ENCODE peak calls at places on chromosomes 3 and 15, in five cellular contexts. Q, S, G, R and U are unnamed samples. For H3K4me1 and H3K36me3, the result is how much of the 10 kb centered on the place peaks cover.

GRCh38 chr15:33903661-33904060 is 64.6 kb upstream of the CHRM5 start:
- DNase-seq in G (no peak), S (no peak), R (no peak), Q (no peak), U (no peak)

GRCh38 chr15:70113304-70113700 is 15.6 kb upstream of the TLE3 start:
- DNase-seq in S (peak), Q (no peak), G (no peak), R (no peak), U (no peak)

GRCh38 chr3:176920806-176921205 is 276.5 kb downstream of the TBL1XR1 start:
- DNase-seq in Q (no peak), G (no peak), S (no peak), R (no peak), U (no peak)

GRCh38 chr3:187022403-187023029 is 92.2 kb downstream of the ST6GAL1 start:
- DNase-seq in G (no peak), R (no peak), Q (no peak), S (no peak), U (no peak)

GRCh38 chr3:170730071-170730812 is 139.8 kb downstream of the RPL22L1 start:
- DNase-seq in G (no peak), Q (peak), R (no peak), S (no peak), U (no peak)

GRCh38 chr3:195129644-195130492 is 141.1 kb downstream of the XXYLT1 start:
- DNase-seq in Q (no peak), R (no peak), S (no peak), G (no peak), U (no peak)

GRCh38 chr3:173599673-173600072 is 202.1 kb downstream of the NLGN1 start:
- DNase-seq in G (no peak), Q (no peak), S (no peak), R (no peak), U (no peak)

GRCh38 chr3:5006755-5007202 is 27.5 kb downstream of the BHLHE40 start:
- DNase-seq in G (no peak), Q (no peak), R (peak), S (peak), U (peak)

GRCh38 chr3:157491136-157491535 is 12.1 kb downstream of the VEPH1 start:
- DNase-seq in S (no peak), G (no peak), R (no peak), Q (no peak), U (no peak)

GRCh38 chr15:47404877-47405276 is 312.4 kb upstream of the SEMA6D start:
- DNase-seq in G (no peak), R (no peak), Q (no peak), S (no peak), U (no peak)

GRCh38 chr3:123584284-123584987 is 417 bp downstream of the HACD2 start:
- DNase-seq in R (peak), Q (no peak), S (no peak), G (peak), U (no peak)

GRCh38 chr3:123586131-123586530 is 1.3 kb upstream of the HACD2 start:
- DNase-seq in R (peak), S (peak), G (no peak), Q (peak), U (peak)

GRCh38 chr3:123584988-123585937 is at the start of gene HACD2:
- DNase-seq in R (peak), Q (peak), G (peak), S (peak), U (peak)

GRCh38 chr3:123583563-123583962 is 1.3 kb downstream of the HACD2 start:
- DNase-seq in S (no peak), R (no peak), Q (no peak), G (no peak), U (no peak)

GRCh38 chr3:123582315-123582714 is 2.5 kb downstream of the HACD2 start:
- DNase-seq in S (no peak), G (no peak), R (no peak), Q (no peak), U (no peak)
- H3K4me3 ChIP-seq in S (no peak), G (no peak), R (no peak), Q (no peak), U (no peak)

DNA sequence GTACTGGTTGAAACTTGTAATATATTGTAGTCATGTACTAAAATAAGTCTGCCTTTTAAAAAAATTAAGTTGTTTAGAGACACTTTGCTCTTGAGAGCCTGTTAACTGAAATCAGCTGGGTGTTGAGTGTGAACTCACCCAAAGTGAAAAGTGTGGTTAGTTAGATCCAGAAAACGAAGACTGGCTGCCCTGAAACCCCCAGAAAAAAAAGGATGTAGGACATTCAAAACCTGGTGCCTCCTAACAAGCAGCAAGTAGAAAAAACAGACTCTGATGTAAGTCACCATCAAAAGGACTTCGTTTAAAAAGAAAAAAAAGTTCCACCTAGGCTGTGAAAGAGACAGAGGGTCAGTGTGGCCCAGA is 40.8 kb downstream of the UMPS start:
- DNase-seq in S (no peak), R (no peak), Q (no peak), G (no peak), U (no peak)
- H3K4me1 ChIP-seq in S (under half), R (under half), Q (under half), G (under half), U (under half)

GRCh38 chr3:98801042-98801747 is 38.1 kb downstream of the ST3GAL6 start:
- DNase-seq in S (no peak), Q (no peak), G (no peak), R (no peak), U (no peak)
- H3K36me3 ChIP-seq in S (under half), Q (under half), G (under half), R (under half), U (under half)

DNA sequence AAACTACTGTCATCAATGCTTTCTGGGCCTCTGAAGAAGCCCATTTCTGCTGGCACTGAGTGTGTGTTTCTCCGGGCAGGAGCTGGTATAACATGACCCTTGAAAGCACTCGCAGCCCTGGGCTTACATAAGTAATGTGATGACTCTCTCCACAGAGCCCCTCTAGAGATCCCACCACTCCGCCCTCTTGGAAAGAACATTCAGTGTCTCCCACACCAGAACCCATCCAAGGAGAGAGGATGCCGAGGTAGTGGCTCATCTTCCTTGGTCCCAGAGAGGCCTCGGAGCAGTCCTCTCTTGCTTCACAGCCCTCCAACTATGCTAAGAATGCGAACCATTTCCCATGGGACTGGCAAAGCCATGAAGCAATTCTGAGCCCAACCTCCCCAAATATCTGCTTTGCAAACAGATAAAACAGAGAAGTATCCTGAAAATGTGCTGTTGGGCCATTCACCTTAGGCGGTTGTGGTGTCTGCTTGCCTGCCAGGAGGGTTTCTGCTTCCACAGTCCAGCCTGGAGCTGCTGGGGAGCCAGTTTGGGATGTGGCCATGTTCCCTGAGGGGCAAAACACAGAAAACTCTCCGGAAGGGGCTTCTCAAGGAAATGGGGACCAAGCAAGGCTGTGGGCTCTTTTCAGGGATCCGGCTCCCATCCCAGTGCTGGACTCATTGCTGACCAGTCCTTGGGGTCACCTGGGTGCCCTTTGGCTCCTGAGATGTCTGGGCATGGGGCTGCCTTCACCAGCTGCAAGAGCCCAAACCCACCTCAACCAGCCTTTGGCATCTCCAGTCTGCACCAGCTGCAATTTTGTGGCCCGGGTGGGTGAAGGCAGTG is 47.3 kb downstream of the AMOTL2 start:
- DNase-seq in G (peak), Q (no peak), R (no peak), S (no peak), U (no peak)
- H3K4me3 ChIP-seq in G (no peak), Q (no peak), R (no peak), S (no peak), U (no peak)

GRCh38 chr15:72491768-72492167 is 17.6 kb downstream of the ARIH1 start:
- DNase-seq in S (no peak), G (no peak), R (no peak), Q (no peak), U (no peak)

GRCh38 chr15:72489943-72490554 is 15.9 kb downstream of the ARIH1 start:
- DNase-seq in S (no peak), R (no peak), G (no peak), Q (no peak), U (no peak)

GRCh38 chr15:72486144-72486543 is 12.0 kb downstream of the ARIH1 start:
- DNase-seq in Q (no peak), S (no peak), G (no peak), R (no peak), U (no peak)

GRCh38 chr15:72487070-72487797 is 13.1 kb downstream of the ARIH1 start:
- DNase-seq in R (no peak), S (no peak), G (no peak), Q (no peak), U (no peak)

GRCh38 chr15:72488558-72488957 is 14.4 kb downstream of the ARIH1 start:
- DNase-seq in G (no peak), S (no peak), R (no peak), Q (no peak), U (no peak)
- H3K4me1 ChIP-seq in G (under half), S (under half), R (half or more), Q (under half), U (half or more)

GRCh38 chr3:49300595-49300994 is 23.6 kb upstream of the C3orf62 start:
- DNase-seq in G (no peak), Q (no peak), S (no peak), R (no peak), U (no peak)

GRCh38 chr3:49311283-49311682 is 28.6 kb downstream of the USP4 start:
- DNase-seq in G (no peak), S (no peak), R (no peak), Q (no peak), U (no peak)

GRCh38 chr3:49305608-49306007 is 28.6 kb upstream of the C3orf62 start:
- DNase-seq in R (no peak), Q (no peak), S (no peak), G (no peak), U (no peak)
- H3K36me3 ChIP-seq in R (under half), Q (under half), S (under half), G (half or more), U (under half)

GRCh38 chr3:116443096-116443793 is 2.0 kb downstream of the LSAMP start:
- DNase-seq in G (no peak), R (no peak), S (no peak), Q (no peak), U (no peak)

GRCh38 chr3:116444099-116444700 is 1.1 kb downstream of the LSAMP start:
- DNase-seq in S (no peak), Q (no peak), G (no peak), R (no peak), U (no peak)

GRCh38 chr3:116440196-116440595 is 5.1 kb downstream of the LSAMP start:
- DNase-seq in R (no peak), S (no peak), G (no peak), Q (no peak), U (no peak)

GRCh38 chr3:116441652-116442051 is 3.6 kb downstream of the LSAMP start:
- DNase-seq in G (no peak), Q (no peak), S (no peak), R (no peak), U (no peak)

DNA sequence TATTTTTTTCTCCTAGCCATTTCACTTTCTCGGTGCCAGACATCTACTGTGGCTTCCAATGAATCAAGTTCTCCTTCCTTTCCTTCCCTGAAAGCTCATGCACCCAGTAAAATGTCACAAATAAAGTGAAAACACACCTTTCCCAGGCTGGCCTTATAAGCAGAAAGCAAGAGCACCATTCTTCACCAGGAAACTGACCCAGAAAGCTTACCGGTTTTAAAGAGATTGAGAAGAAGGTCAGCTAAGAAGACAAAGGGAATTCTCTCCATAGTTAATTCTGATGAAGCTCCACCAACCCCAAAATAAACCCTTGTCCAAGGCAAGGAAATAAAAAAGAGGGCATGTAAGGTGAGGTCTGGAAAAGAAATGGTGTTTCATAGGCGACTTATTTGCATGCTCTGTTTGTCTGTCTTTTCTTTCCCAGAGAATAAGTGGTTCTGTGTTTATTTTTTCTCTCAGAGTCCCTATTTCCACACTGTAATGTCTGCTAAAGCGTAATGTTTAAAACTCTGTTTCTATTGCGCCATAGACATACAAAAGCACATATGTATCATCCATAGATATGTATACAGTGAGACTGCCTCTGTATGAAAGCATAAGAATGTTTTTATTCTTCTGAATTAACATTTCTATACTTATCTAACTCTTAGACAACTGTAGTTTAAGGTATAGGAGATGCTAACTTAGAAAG is 2.8 kb downstream of the LSAMP start:
- DNase-seq in S (no peak), G (no peak), R (no peak), Q (no peak), U (no peak)
- H3K4me3 ChIP-seq in S (no peak), G (no peak), R (no peak), Q (no peak), U (no peak)

GRCh38 chr3:141231101-141231922 is at the start of gene PXYLP1:
- DNase-seq in Q (peak), S (peak), G (peak), R (peak), U (peak)
- H3K4me1 ChIP-seq in Q (half or more), S (under half), G (under half), R (under half), U (under half)

DNA sequence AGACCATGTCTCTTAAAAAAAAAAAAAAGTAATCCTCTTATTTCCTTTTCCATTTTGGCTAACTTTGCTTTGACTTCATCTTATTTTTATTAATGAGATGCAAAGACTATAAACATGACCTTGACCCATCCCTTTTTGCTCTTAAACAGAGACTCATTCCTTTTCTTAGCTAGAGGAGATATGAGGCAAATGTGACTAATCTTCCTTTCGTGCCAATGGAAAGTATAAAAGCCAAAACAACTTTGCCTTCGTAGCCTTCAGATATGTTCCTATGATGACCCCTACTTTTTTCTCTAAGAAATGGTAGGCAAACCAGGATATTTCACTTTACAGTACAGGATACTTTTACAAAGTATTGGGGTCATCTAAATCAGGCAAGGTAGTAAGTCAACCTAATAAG is 36.9 kb upstream of the GOLGB1 start:
- DNase-seq in Q (no peak), G (no peak), S (no peak), R (no peak), U (no peak)
- H3K36me3 ChIP-seq in Q (under half), G (half or more), S (under half), R (under half), U (under half)